ENCODE peak calls at places on chromosomes 13 and 19, in nine cellular contexts. E, Y, P, J, N, L, G, Z and X are unnamed samples.
A peak's percentile ranks its signal among the peaks of the same experiment; 100 is the strongest.

GRCh38 chr13:73754727-73755292 is 379.4 kb downstream of the KLF12 start:
- DNase-seq in E (no peak), Y (no peak), P (peak; percentile 34), J (no peak), N (peak; percentile 76), L (peak; percentile 52), G (peak; percentile 40), Z (peak; percentile 73), X (peak; percentile 70)

GRCh38 chr13:26471807-26472206 is 85.7 kb upstream of the WASF3 start:
- DNase-seq in E (no peak), Y (no peak), P (no peak), J (no peak), N (no peak), L (no peak), G (peak; percentile 6), Z (no peak), X (no peak)

GRCh38 chr13:114118763-114119123 is 13.7 kb downstream of the RASA3 start:
- DNase-seq in E (no peak), Y (no peak), P (peak; percentile 74), J (no peak), N (peak; percentile 65), L (peak; percentile 80), G (no peak), Z (peak; percentile 66), X (no peak)

GRCh38 chr13:110639935-110640334 is 24.6 kb downstream of the NAXD start:
- DNase-seq in E (no peak), Y (no peak), P (no peak), J (no peak), N (no peak), L (no peak), G (no peak), Z (no peak), X (no peak)

GRCh38 chr19:50803633-50804419 is 13.6 kb downstream of the ACP4 start:
- DNase-seq in E (no peak), Y (no peak), P (no peak), J (no peak), N (peak; percentile 15), L (peak; percentile 18), G (no peak), Z (no peak), X (no peak)

GRCh38 chr19:37304884-37305255 is 66.0 kb upstream of the ZNF527 start:
- DNase-seq in E (no peak), Y (no peak), P (no peak), J (no peak), N (no peak), L (no peak), G (no peak), Z (no peak), X (no peak)

GRCh38 chr13:50085063-50085462 is 69.8 kb downstream of the KCNRG start:
- DNase-seq in E (no peak), Y (no peak), P (no peak), J (no peak), N (peak; percentile 66), L (peak; percentile 65), G (no peak), Z (peak; percentile 71), X (peak; percentile 49)

GRCh38 chr13:114113961-114114360 is 18.5 kb downstream of the RASA3 start:
- DNase-seq in E (no peak), Y (no peak), P (no peak), J (no peak), N (no peak), L (no peak), G (no peak), Z (no peak), X (no peak)

GRCh38 chr19:19458110-19458816 is 52.8 kb downstream of the GATAD2A start:
- DNase-seq in E (no peak), Y (no peak), P (no peak), J (peak; percentile 13), N (no peak), L (no peak), G (no peak), Z (no peak), X (no peak)

GRCh38 chr19:51055866-51056265 is 9.0 kb downstream of the KLK13 start:
- DNase-seq in E (no peak), Y (no peak), P (no peak), J (no peak), N (no peak), L (no peak), G (no peak), Z (no peak), X (no peak)

GRCh38 chr19:19591133-19591825 is 27.2 kb downstream of the PBX4 start:
- DNase-seq in E (no peak), Y (no peak), P (peak; percentile 24), J (no peak), N (peak; percentile 89), L (peak; percentile 97), G (peak; percentile 80), Z (peak; percentile 98), X (peak; percentile 98)

GRCh38 chr19:5585461-5586299 is 17.9 kb upstream of the TINCR start:
- DNase-seq in E (no peak), Y (peak; percentile 35), P (peak; percentile 45), J (no peak), N (no peak), L (no peak), G (peak; percentile 31), Z (no peak), X (peak; percentile 55)

GRCh38 chr13:46749951-46750350 is 47.0 kb downstream of the ESD start:
- DNase-seq in E (no peak), Y (no peak), P (no peak), J (no peak), N (no peak), L (no peak), G (no peak), Z (no peak), X (no peak)

GRCh38 chr19:55086730-55087541 is 11.3 kb downstream of the EPS8L1 start:
- DNase-seq in E (no peak), Y (peak; percentile 85), P (peak; percentile 77), J (peak; percentile 94), N (peak; percentile 96), L (peak; percentile 93), G (peak; percentile 89), Z (peak; percentile 92), X (peak; percentile 93)

GRCh38 chr13:48485447-48485846 is 47.4 kb downstream of the RCBTB2 start:
- DNase-seq in E (no peak), Y (no peak), P (no peak), J (no peak), N (no peak), L (no peak), G (no peak), Z (no peak), X (no peak)

GRCh38 chr13:99996177-99996705 is 14.7 kb downstream of the ZIC2 start:
- DNase-seq in E (no peak), Y (no peak), P (no peak), J (no peak), N (no peak), L (no peak), G (no peak), Z (peak; percentile 45), X (no peak)

GRCh38 chr13:29471551-29471950 is 123.9 kb downstream of the SLC7A1 start:
- DNase-seq in E (no peak), Y (no peak), P (no peak), J (no peak), N (no peak), L (no peak), G (no peak), Z (no peak), X (no peak)

GRCh38 chr19:33376423-33376822 is 2.9 kb downstream of the CEBPG start:
- DNase-seq in E (no peak), Y (no peak), P (peak; percentile 73), J (no peak), N (peak; percentile 86), L (peak; percentile 69), G (peak; percentile 84), Z (peak; percentile 81), X (peak; percentile 91)

GRCh38 chr13:28495586-28496564 is 947 bp upstream of the FLT1 start:
- DNase-seq in E (no peak), Y (no peak), P (no peak), J (no peak), N (no peak), L (peak; percentile 65), G (no peak), Z (no peak), X (peak; percentile 23)

GRCh38 chr19:49113762-49114629 is at the start of gene LIN7B:
- DNase-seq in E (no peak), Y (no peak), P (peak; percentile 72), J (peak; percentile 71), N (peak; percentile 72), L (peak; percentile 58), G (no peak), Z (peak; percentile 49), X (peak; percentile 72)

GRCh38 chr19:1182727-1183126 is 8.7 kb upstream of the SBNO2 start:
- DNase-seq in E (no peak), Y (no peak), P (no peak), J (no peak), N (no peak), L (no peak), G (no peak), Z (no peak), X (no peak)

GRCh38 chr19:41785653-41786052 is 10.7 kb upstream of the CEACAM3 start:
- DNase-seq in E (peak; percentile 62), Y (peak; percentile 35), P (peak; percentile 76), J (peak; percentile 81), N (peak; percentile 77), L (peak; percentile 68), G (peak; percentile 47), Z (peak; percentile 68), X (peak; percentile 87)
- H3K4me3 ChIP-seq in E (no peak overlapping the region), Y (no peak overlapping the region), P (no peak overlapping the region), J (no peak overlapping the region), N (no peak overlapping the region), L (no peak overlapping the region), G (no peak overlapping the region), Z (no peak overlapping the region), X (no peak overlapping the region)

GRCh38 chr13:81927347-81927746 is 1586.4 kb upstream of the SPRY2 start:
- DNase-seq in E (no peak), Y (no peak), P (no peak), J (no peak), N (no peak), L (no peak), G (no peak), Z (no peak), X (peak; percentile 23)

DNA sequence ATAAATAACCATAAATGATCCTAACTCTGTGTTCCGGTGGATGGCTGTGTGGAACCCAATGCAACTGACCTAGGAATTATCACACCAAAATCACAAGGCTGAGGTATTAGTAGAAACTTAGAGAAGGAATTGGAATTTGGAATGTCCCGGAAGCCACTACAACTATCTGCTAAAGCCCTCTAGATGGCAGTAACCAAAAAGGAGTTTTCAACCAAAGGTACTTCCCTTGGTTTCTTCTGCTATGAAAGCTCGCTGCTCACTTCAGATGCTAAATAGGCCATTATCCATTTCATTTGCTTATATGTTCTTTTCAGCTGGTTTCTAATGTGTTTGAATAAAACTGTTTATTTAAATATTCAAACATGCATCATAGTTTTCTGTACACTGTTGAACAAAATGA is 1589.1 kb upstream of the SPRY2 start:
- DNase-seq in E (no peak), Y (no peak), P (no peak), J (no peak), N (peak; percentile 1), L (no peak), G (no peak), Z (peak; percentile 14), X (peak; percentile 47)
- TF ChIP-seq CTCF in E (no peak), Y (peak; percentile 38), P (peak; percentile 26), J (peak; percentile 29), N (no peak), L (no peak), G (no peak), Z (no peak), X (peak; percentile 67)

GRCh38 chr13:43159007-43159406 is 135.6 kb downstream of the DNAJC15 start:
- DNase-seq in E (no peak), Y (no peak), P (no peak), J (no peak), N (peak; percentile 66), L (peak; percentile 57), G (no peak), Z (peak; percentile 65), X (no peak)
- H3K4me3 ChIP-seq in E (no peak overlapping the region), Y (no peak overlapping the region), P (no peak overlapping the region), J (no peak overlapping the region), N (no peak overlapping the region), L (no peak overlapping the region), G (no peak overlapping the region), Z (no peak overlapping the region), X (no peak overlapping the region)

GRCh38 chr19:4057913-4058695 is 8.6 kb downstream of the ZBTB7A start:
- DNase-seq in E (no peak), Y (peak; percentile 54), P (peak; percentile 83), J (peak; percentile 92), N (peak; percentile 92), L (peak; percentile 93), G (peak; percentile 89), Z (peak; percentile 93), X (peak; percentile 87)
- TF ChIP-seq CTCF in E (no peak), Y (no peak), P (no peak), J (peak; percentile 24), N (peak; percentile 27), L (peak; percentile 3), G (no peak), Z (no peak), X (peak; percentile 28)